ENCODE peak calls at places on chromosomes 5 and 9, in five cellular contexts. D is H9, B is mesenchymal stem cell, M is H1, G is trophoblast cell. Z is an unnamed sample.

GRCh38 chr9:77575785-77576184 is 72.3 kb downstream of the GNA14 start:
- DNase-seq in D (no peak), B (peak; percentile 44), G (peak; percentile 31), M (no peak), Z (peak; percentile 48)

GRCh38 chr9:86660146-86660545 is 287.2 kb downstream of the GAS1 start:
- DNase-seq in D (no peak), M (no peak), B (no peak), G (peak; percentile 68), Z (no peak)

GRCh38 chr9:136885950-136886578 is at the start of gene TRAF2:
- DNase-seq in G (peak; percentile 100), B (peak; percentile 99), D (peak; percentile 99), M (peak; percentile 98), Z (peak; percentile 99)

GRCh38 chr5:115487750-115488149 is 56.8 kb downstream of the FEM1C start:
- DNase-seq in M (no peak), D (no peak), B (no peak), G (no peak), Z (no peak)

GRCh38 chr5:35405938-35406337 is 175.7 kb upstream of the PRLR start:
- DNase-seq in D (no peak), M (no peak), B (no peak), G (no peak), Z (no peak)

GRCh38 chr5:110225949-110226348 is 500.5 kb downstream of the TMEM232 start:
- DNase-seq in G (no peak), B (no peak), D (no peak), M (no peak), Z (no peak)

GRCh38 chr5:66540078-66540477 is 56.1 kb upstream of the MAST4 start:
- DNase-seq in G (no peak), D (no peak), M (no peak), B (no peak), Z (no peak)

GRCh38 chr9:118529210-118529609 is 825.0 kb downstream of the TLR4 start:
- DNase-seq in M (no peak), G (no peak), B (peak; percentile 46), D (no peak), Z (no peak)

GRCh38 chr5:154466671-154467070 is 11.4 kb downstream of the HAND1 start:
- DNase-seq in G (no peak), B (no peak), D (no peak), M (no peak), Z (no peak)

GRCh38 chr9:28853487-28853886 is 1280.2 kb upstream of the C9orf72 start:
- DNase-seq in M (no peak), G (no peak), D (peak; percentile 33), B (no peak), Z (no peak)

GRCh38 chr9:134132208-134132870 is 3.5 kb upstream of the WDR5 start:
- DNase-seq in G (no peak), B (no peak), D (no peak), M (no peak), Z (no peak)

GRCh38 chr9:131382850-131383729 is 10.8 kb upstream of the PRRC2B start:
- DNase-seq in D (peak; percentile 79), G (peak; percentile 77), M (no peak), B (peak; percentile 79), Z (peak; percentile 80)

GRCh38 chr9:128689293-128689770 is 310 bp downstream of the SET start:
- DNase-seq in M (no peak), B (peak; percentile 62), G (peak; percentile 63), D (peak; percentile 33), Z (no peak)

GRCh38 chr5:177129206-177129605 is 4.4 kb upstream of the NSD1 start:
- DNase-seq in B (no peak), G (no peak), D (no peak), M (no peak), Z (no peak)

GRCh38 chr5:151449836-151450235 is 2.4 kb downstream of the SLC36A1 start:
- DNase-seq in B (no peak), D (no peak), M (no peak), G (no peak), Z (no peak)

GRCh38 chr5:102733534-102733933 is 21.6 kb upstream of the PAM start:
- DNase-seq in G (no peak), D (no peak), B (no peak), M (no peak), Z (no peak)

GRCh38 chr5:34913072-34913471 is 2.2 kb downstream of the RAD1 start:
- DNase-seq in D (no peak), M (no peak), B (no peak), G (peak; percentile 52), Z (no peak)

GRCh38 chr5:113682497-113683136 is 169.1 kb downstream of the YTHDC2 start:
- DNase-seq in M (no peak), B (peak; percentile 29), D (peak; percentile 34), G (no peak), Z (peak; percentile 12)

GRCh38 chr5:167853421-167853820 is 438.0 kb upstream of the WWC1 start:
- DNase-seq in B (peak; percentile 76), M (no peak), G (no peak), D (no peak), Z (no peak)

GRCh38 chr5:171424726-171425125 is 5.3 kb downstream of the FGF18 start:
- DNase-seq in D (peak; percentile 62), G (no peak), M (no peak), B (no peak), Z (no peak)

GRCh38 chr9:83425240-83425639 is 113.0 kb downstream of the FRMD3 start:
- DNase-seq in D (no peak), B (no peak), M (no peak), G (no peak), Z (no peak)

GRCh38 chr5:1436681-1437080 is 8.6 kb downstream of the SLC6A3 start:
- DNase-seq in G (no peak), D (no peak), M (no peak), B (no peak), Z (no peak)

GRCh38 chr5:52077941-52078825 is 694.9 kb downstream of the ISL1 start:
- DNase-seq in M (peak; percentile 31), B (no peak), D (peak; percentile 36), G (no peak), Z (peak; percentile 54)

GRCh38 chr9:83219924-83220438 is 157.0 kb upstream of the RASEF start:
- DNase-seq in M (no peak), D (no peak), B (no peak), G (no peak), Z (no peak)

GRCh38 chr5:139430015-139430414 is 9.3 kb downstream of the DNAJC18 start:
- DNase-seq in D (no peak), G (no peak), B (no peak), M (no peak), Z (no peak)

GRCh38 chr9:132879443-132880310 is 979 bp downstream of the SPACA9 start:
- DNase-seq in G (peak; percentile 80), D (no peak), M (no peak), B (peak; percentile 8), Z (no peak)

GRCh38 chr5:95284512-95285405 is at the start of gene MCTP1:
- DNase-seq in M (no peak), G (peak; percentile 34), D (peak; percentile 66), B (peak; percentile 19), Z (peak; percentile 44)

GRCh38 chr5:154368041-154368800 is 77.6 kb upstream of the SAP30L start:
- DNase-seq in B (peak; percentile 83), D (peak; percentile 64), G (peak; percentile 85), M (peak; percentile 47), Z (peak; percentile 64)

GRCh38 chr5:15286659-15287058 is 213.3 kb upstream of the FBXL7 start:
- DNase-seq in B (no peak), D (no peak), G (no peak), M (no peak), Z (no peak)

GRCh38 chr9:89154651-89155336 is 23.8 kb downstream of the SHC3 start:
- DNase-seq in G (peak; percentile 33), M (no peak), B (peak; percentile 83), D (no peak), Z (no peak)

GRCh38 chr5:15013654-15014463 is 142.3 kb upstream of the ANKH start:
- DNase-seq in B (peak; percentile 73), M (no peak), D (no peak), G (peak; percentile 90), Z (peak; percentile 36)

GRCh38 chr5:107275333-107275732 is 395.4 kb downstream of the EFNA5 start:
- DNase-seq in B (no peak), M (no peak), D (no peak), G (no peak), Z (no peak)
- H2BK12ac ChIP-seq in B (no peak overlapping the region), M (no peak overlapping the region), D (no peak overlapping the region), G (no peak overlapping the region), Z (no peak overlapping the region)

GRCh38 chr5:125492977-125493376 is 746.5 kb upstream of the ZNF608 start:
- DNase-seq in M (no peak), B (no peak), G (no peak), D (no peak), Z (no peak)

GRCh38 chr5:125499969-125500368 is 753.5 kb upstream of the ZNF608 start:
- DNase-seq in G (no peak), M (no peak), D (no peak), B (no peak), Z (no peak)

GRCh38 chr5:125497651-125498050 is 751.2 kb upstream of the ZNF608 start:
- DNase-seq in M (no peak), G (no peak), B (peak; percentile 8), D (no peak), Z (no peak)

GRCh38 chr5:125491986-125492385 is 745.5 kb upstream of the ZNF608 start:
- DNase-seq in B (no peak), M (no peak), G (no peak), D (no peak), Z (no peak)

GRCh38 chr5:125496393-125496792 is 750.0 kb upstream of the ZNF608 start:
- DNase-seq in M (no peak), G (no peak), D (no peak), B (no peak), Z (no peak)
- H2BK12ac ChIP-seq in M (no peak overlapping the region), G (no peak overlapping the region), D (no peak overlapping the region), B (no peak overlapping the region), Z (no peak overlapping the region)

GRCh38 chr5:16619136-16619535 is 2.3 kb upstream of the RETREG1 start:
- DNase-seq in B (no peak), G (no peak), D (no peak), M (no peak), Z (no peak)

GRCh38 chr5:16616536-16617271 is at the start of gene RETREG1:
- DNase-seq in M (no peak), G (peak; percentile 40), B (peak; percentile 5), D (peak; percentile 46), Z (peak; percentile 49)

GRCh38 chr5:16618138-16618897 is 1.5 kb upstream of the RETREG1 start:
- DNase-seq in D (no peak), B (no peak), G (no peak), M (no peak), Z (no peak)

GRCh38 chr5:16617272-16617973 is 626 bp upstream of the RETREG1 start:
- DNase-seq in D (peak; percentile 56), M (no peak), B (no peak), G (no peak), Z (no peak)

GRCh38 chr5:16615737-16616535 is 861 bp downstream of the RETREG1 start:
- DNase-seq in M (no peak), D (peak; percentile 32), G (no peak), B (no peak), Z (no peak)
- H2BK12ac ChIP-seq in M (peak overlapping the region; percentile 72), D (no peak overlapping the region), G (no peak overlapping the region), B (no peak overlapping the region), Z (no peak overlapping the region)

GRCh38 chr5:85605381-85605780 is 1012.4 kb upstream of the COX7C start:
- DNase-seq in M (no peak), B (no peak), D (no peak), G (no peak), Z (no peak)

GRCh38 chr5:85604786-85605185 is 1013.0 kb upstream of the COX7C start:
- DNase-seq in D (no peak), B (no peak), G (no peak), M (no peak), Z (no peak)

GRCh38 chr5:85604378-85604777 is 1013.4 kb upstream of the COX7C start:
- DNase-seq in M (no peak), B (no peak), D (no peak), G (no peak), Z (no peak)

GRCh38 chr5:85602843-85603242 is 1014.9 kb upstream of the COX7C start:
- DNase-seq in M (no peak), G (no peak), D (no peak), B (no peak), Z (no peak)
- H2BK12ac ChIP-seq in M (no peak overlapping the region), G (no peak overlapping the region), D (no peak overlapping the region), B (no peak overlapping the region), Z (no peak overlapping the region)

Z was measured in neuronal stem cell.